ENCODE peak calls at places on chromosomes 4 and X, in six cellular contexts. P is fibroblast of lung, F is AG09309, L is lower leg skin, T is mesendoderm, X is brain microvascular endothelial cell. I is an unnamed sample.

GRCh38 chrX:115549008-115549407 is 12.0 kb upstream of the PLS3 start:
- DNase-seq in P (no peak), F (no peak), L (no peak), T (no peak), X (no peak), I (no peak)

GRCh38 chr4:5955201-5955821 is 62.4 kb upstream of the CRMP1 start:
- DNase-seq in P (no peak), F (no peak), L (peak; percentile 78), T (peak; percentile 50), X (no peak), I (no peak)

GRCh38 chrX:42246814-42247213 is 323.5 kb upstream of the CASK start:
- DNase-seq in P (no peak), F (no peak), L (no peak), T (no peak), X (no peak), I (peak; percentile 88)

GRCh38 chr4:786074-786741 is 39.7 kb downstream of the CPLX1 start:
- DNase-seq in P (no peak), F (no peak), L (no peak), T (no peak), X (no peak), I (no peak)

GRCh38 chrX:10022580-10023245 is 55.6 kb downstream of the CLDN34 start:
- DNase-seq in P (peak; percentile 61), F (no peak), L (peak; percentile 85), T (peak; percentile 53), X (peak; percentile 88), I (no peak)

GRCh38 chr4:189128341-189128740 is 812.3 kb upstream of the FRG1 start:
- DNase-seq in P (no peak), F (no peak), L (no peak), T (no peak), X (no peak), I (no peak)

GRCh38 chrX:29880977-29881376 is 334.4 kb upstream of the MAGEB2 start:
- DNase-seq in P (no peak), F (no peak), L (no peak), T (no peak), X (no peak), I (no peak)

GRCh38 chr4:6308890-6309643 is 39.4 kb downstream of the WFS1 start:
- DNase-seq in P (no peak), F (no peak), L (no peak), T (peak; percentile 72), X (no peak), I (no peak)

GRCh38 chr4:75698162-75698962 is 25.2 kb upstream of the G3BP2 start:
- DNase-seq in P (no peak), F (no peak), L (peak; percentile 50), T (peak; percentile 47), X (no peak), I (no peak)

GRCh38 chr4:160825644-160826338 is 1338.0 kb downstream of the FSTL5 start:
- DNase-seq in P (no peak), F (no peak), L (no peak), T (no peak), X (no peak), I (no peak)

GRCh38 chr4:44738615-44739014 is 12.3 kb upstream of the GNPDA2 start:
- DNase-seq in P (peak; percentile 6), F (no peak), L (no peak), T (peak; percentile 6), X (peak; percentile 10), I (no peak)

GRCh38 chr4:40446785-40447184 is 111.7 kb downstream of the CHRNA9 start:
- DNase-seq in P (no peak), F (no peak), L (no peak), T (peak; percentile 65), X (no peak), I (no peak)

GRCh38 chr4:160652790-160653189 is 1511.0 kb downstream of the FSTL5 start:
- DNase-seq in P (no peak), F (no peak), L (no peak), T (no peak), X (no peak), I (no peak)

GRCh38 chr4:158164849-158165248 is 8.0 kb downstream of the GASK1B start:
- DNase-seq in P (no peak), F (no peak), L (no peak), T (no peak), X (no peak), I (no peak)

GRCh38 chr4:183289688-183290087 is 30.4 kb downstream of the CLDN22 start:
- DNase-seq in P (no peak), F (no peak), L (no peak), T (peak; percentile 35), X (no peak), I (peak; percentile 55)

GRCh38 chrX:154061801-154062200 is 35.7 kb downstream of the MECP2 start:
- DNase-seq in P (no peak), F (no peak), L (no peak), T (no peak), X (no peak), I (no peak)

DNA sequence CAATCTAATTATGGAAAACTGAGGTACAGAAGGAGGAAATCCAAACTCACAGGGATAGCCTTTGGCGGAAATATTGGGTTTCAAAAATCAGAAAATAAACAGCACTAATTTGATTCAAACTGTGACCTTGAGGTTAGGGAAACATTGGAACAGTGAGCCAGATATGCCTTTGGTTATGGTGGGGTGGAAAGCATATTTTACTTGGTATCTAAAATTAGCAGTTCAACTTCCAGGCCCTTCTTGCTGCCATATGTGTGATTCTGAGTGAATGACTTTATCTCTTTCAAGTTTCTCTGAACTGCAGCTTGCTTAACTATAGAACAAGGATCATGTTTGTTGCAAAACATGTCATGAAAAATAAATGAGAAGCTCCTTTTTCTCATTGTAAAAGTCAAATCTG is 240.9 kb upstream of the VEGFC start:
- DNase-seq in P (no peak), F (no peak), L (no peak), T (no peak), X (no peak), I (no peak)
- H3K4me3 ChIP-seq in P (no peak overlapping the region), F (no peak overlapping the region), L (no peak overlapping the region), T (no peak overlapping the region), X (no peak overlapping the region), I (no peak overlapping the region)

GRCh38 chr4:3342182-3342854 is 49.5 kb downstream of the RGS12 start:
- DNase-seq in P (peak; percentile 80), F (peak; percentile 25), L (no peak), T (no peak), X (peak; percentile 69), I (no peak)
- H3K4me3 ChIP-seq in P (peak overlapping the region; percentile 21), F (no peak overlapping the region), L (no peak overlapping the region), T (no peak overlapping the region), X (no peak overlapping the region), I (no peak overlapping the region)

DNA sequence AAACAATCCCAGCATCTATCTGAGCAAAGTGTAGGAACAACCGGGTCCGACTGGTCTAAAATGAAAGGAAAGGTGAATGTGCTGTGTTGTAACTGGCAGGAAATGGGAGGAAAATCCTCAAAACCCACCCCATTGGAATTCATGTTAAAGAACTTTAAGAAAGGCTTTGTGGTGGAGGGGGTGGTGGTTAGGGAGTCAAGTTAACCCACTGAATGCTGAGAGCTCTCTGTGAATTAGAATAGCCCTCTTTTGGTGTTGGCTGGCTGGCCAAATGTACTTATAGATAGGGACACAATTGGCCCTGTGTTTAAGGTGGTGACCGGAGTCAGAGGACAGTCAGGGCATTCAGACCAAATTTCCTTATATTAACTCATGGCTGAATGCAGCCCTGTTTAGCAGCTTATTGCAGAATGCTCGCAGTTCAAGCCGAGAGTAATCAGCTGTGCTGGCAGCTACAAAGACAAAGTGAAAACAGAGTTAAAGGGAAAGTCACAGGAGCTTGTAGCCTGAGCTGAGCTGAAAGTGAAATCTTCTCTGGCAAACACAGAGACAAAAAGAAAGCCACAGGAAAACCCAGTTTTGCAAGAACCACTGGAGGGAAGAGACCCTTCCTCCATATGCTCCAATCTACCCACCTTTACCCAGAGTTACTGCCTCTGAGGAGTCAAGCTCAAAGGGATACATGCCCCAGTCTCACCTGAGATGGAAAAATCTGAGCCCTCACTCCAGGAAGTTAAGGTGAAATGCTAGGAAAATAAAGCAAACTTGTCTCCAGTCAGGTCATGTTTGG is 38.5 kb upstream of the UGT2B7 start:
- DNase-seq in P (peak; percentile 12), F (no peak), L (no peak), T (peak; percentile 67), X (no peak), I (no peak)
- H3K4me3 ChIP-seq in P (no peak overlapping the region), F (no peak overlapping the region), L (no peak overlapping the region), T (no peak overlapping the region), X (no peak overlapping the region), I (no peak overlapping the region)

GRCh38 chrX:102745513-102746133 is 25.1 kb downstream of the GPRASP3 start:
- DNase-seq in P (no peak), F (no peak), L (no peak), T (peak; percentile 75), X (no peak), I (no peak)
- H3K4me3 ChIP-seq in P (peak overlapping the region; percentile 62), F (peak overlapping the region; percentile 66), L (peak overlapping the region; percentile 40), T (peak overlapping the region; percentile 52), X (peak overlapping the region; percentile 61), I (no peak overlapping the region)

DNA sequence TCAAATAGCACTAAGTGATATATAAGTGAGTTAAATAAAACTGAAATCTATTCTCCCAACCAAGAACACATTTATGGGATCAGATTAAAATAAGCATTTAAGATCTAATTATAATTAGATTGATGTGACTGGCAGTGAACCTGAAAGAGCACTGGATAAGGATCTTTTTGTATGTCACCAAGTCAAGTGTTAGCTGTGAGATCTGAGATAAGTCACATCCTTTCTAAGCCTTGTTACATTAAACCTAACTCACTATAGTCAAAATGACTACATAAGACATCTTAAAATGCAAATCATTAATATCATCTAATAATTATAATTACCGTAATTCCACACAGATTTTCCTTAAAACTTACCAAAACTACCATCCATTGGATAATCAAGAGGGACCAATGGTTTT is 1.6 kb downstream of the CCNA2 start:
- DNase-seq in P (no peak), F (no peak), L (no peak), T (no peak), X (no peak), I (no peak)
- H3K4me3 ChIP-seq in P (peak overlapping the region; percentile 74), F (peak overlapping the region; percentile 92), L (no peak overlapping the region), T (peak overlapping the region; percentile 98), X (peak overlapping the region; percentile 87), I (peak overlapping the region; percentile 63)

GRCh38 chr4:144906181-144906895 is 191.7 kb downstream of the ANAPC10 start:
- DNase-seq in P (no peak), F (no peak), L (no peak), T (no peak), X (peak; percentile 42), I (peak; percentile 2)
- H3K4me3 ChIP-seq in P (no peak overlapping the region), F (no peak overlapping the region), L (no peak overlapping the region), T (no peak overlapping the region), X (no peak overlapping the region), I (no peak overlapping the region)

DNA sequence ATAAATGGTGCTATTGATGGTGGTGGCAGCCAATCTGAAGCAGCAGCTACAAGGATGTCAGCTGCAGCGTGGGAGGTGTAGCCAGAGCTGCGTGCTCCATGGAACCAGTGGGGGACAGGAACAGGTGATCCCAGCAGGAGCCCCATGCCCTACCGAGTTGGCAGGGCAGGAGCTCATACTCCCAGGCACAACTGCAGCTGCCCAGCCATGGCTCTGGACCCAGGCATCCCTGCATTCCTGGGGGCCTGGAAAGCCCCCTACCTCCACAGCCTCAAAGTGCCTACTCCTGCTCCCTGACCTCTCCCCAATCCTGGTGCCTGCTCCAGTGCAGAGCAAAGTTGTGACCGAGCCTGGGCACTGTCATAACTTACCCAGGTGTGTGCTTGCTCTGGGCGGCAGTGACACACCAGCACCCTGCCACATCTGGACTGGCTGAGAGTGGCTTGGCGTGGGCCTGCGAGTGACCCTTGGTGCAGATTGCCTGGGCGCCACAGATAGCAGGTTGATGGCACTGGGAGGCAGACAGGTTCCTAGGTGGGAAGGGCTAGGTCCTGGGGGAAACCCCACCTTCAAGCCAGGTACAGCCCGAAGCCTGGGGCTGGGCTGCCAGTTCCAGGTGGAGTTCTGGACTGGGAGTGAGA is 101.1 kb downstream of the DCAF12L2 start:
- DNase-seq in P (no peak), F (no peak), L (peak; percentile 76), T (no peak), X (no peak), I (no peak)
- H3K4me3 ChIP-seq in P (no peak overlapping the region), F (no peak overlapping the region), L (no peak overlapping the region), T (no peak overlapping the region), X (no peak overlapping the region), I (no peak overlapping the region)

I was measured in Caco-2.